ENCODE peak calls at places on chromosomes 2 and 18, in ten cellular contexts. T is tibial nerve; K is spleen; G is fibroblast of lung; I is CD8-positive, alpha-beta memory T cell; S is Karpas-422; B is HCT116; N is endodermal cell; M is hepatocyte; P is A549. Z is an unnamed sample. For H3K9me3, the result is how much of the 10 kb centered on the place peaks cover.

GRCh38 chr2:26325851-26326250 is 20.1 kb upstream of the SELENOI start:
- DNase-seq in T (no peak), K (no peak), G (peak), I (no peak), S (no peak), B (no peak), N (no peak), M (no peak), P (no peak), Z (no peak)

GRCh38 chr18:3051718-3052410 is 38.9 kb upstream of the LPIN2 start:
- DNase-seq in T (no peak), K (no peak), G (no peak), I (no peak), S (no peak), B (no peak), N (peak), M (peak), P (peak), Z (no peak)

GRCh38 chr18:74896390-74896991 is 298.8 kb downstream of the ZNF407 start:
- DNase-seq in T (no peak), K (no peak), G (no peak), I (peak), S (peak), B (peak), N (peak), M (peak), P (peak), Z (peak)

GRCh38 chr2:218839430-218839829 is 7.8 kb upstream of the PRKAG3 start:
- DNase-seq in T (no peak), K (no peak), G (peak), I (no peak), S (no peak), B (no peak), N (no peak), M (no peak), P (no peak), Z (no peak)

GRCh38 chr18:59127047-59127446 is 12.6 kb upstream of the SEC11C start:
- DNase-seq in T (no peak), K (no peak), G (no peak), I (no peak), S (no peak), B (no peak), N (peak), M (no peak), P (no peak), Z (no peak)

GRCh38 chr2:219362524-219363164 is 25.1 kb downstream of the DNPEP start:
- DNase-seq in T (no peak), K (no peak), G (peak), I (no peak), S (no peak), B (no peak), N (no peak), M (peak), P (peak), Z (no peak)

GRCh38 chr2:128777091-128778045 is 458.7 kb upstream of the HS6ST1 start:
- DNase-seq in T (no peak), K (peak), G (no peak), I (no peak), S (peak), B (no peak), N (no peak), M (no peak), P (no peak), Z (no peak)

GRCh38 chr18:54806526-54806925 is 21.8 kb upstream of the RAB27B start:
- DNase-seq in T (no peak), K (no peak), G (peak), I (no peak), S (no peak), B (no peak), N (no peak), M (no peak), P (no peak), Z (no peak)

GRCh38 chr18:63363951-63364350 is 3.1 kb downstream of the KDSR start:
- DNase-seq in T (no peak), K (no peak), G (no peak), I (peak), S (no peak), B (no peak), N (no peak), M (no peak), P (no peak), Z (peak)

GRCh38 chr18:77016133-77016839 is 116.3 kb downstream of the MBP start:
- DNase-seq in T (no peak), K (no peak), G (no peak), I (no peak), S (no peak), B (no peak), N (no peak), M (no peak), P (no peak), Z (no peak)

GRCh38 chr2:196219686-196220085 is 48.3 kb upstream of the STK17B start:
- DNase-seq in T (no peak), K (no peak), G (no peak), I (no peak), S (no peak), B (no peak), N (no peak), M (no peak), P (no peak), Z (no peak)

GRCh38 chr2:20183373-20183772 is 41.6 kb downstream of the SDC1 start:
- DNase-seq in T (no peak), K (no peak), G (no peak), I (no peak), S (no peak), B (no peak), N (no peak), M (no peak), P (no peak), Z (no peak)

GRCh38 chr2:164981217-164981990 is 26.1 kb upstream of the SLC38A11 start:
- DNase-seq in T (no peak), K (no peak), G (peak), I (no peak), S (no peak), B (no peak), N (no peak), M (no peak), P (peak), Z (no peak)

GRCh38 chr2:97701851-97702465 is 11.4 kb upstream of the ZAP70 start:
- DNase-seq in T (no peak), K (no peak), G (no peak), I (no peak), S (no peak), B (no peak), N (no peak), M (no peak), P (no peak), Z (no peak)

GRCh38 chr2:36403675-36404230 is 48.2 kb downstream of the CRIM1 start:
- DNase-seq in T (no peak), K (no peak), G (peak), I (no peak), S (no peak), B (peak), N (no peak), M (no peak), P (peak), Z (no peak)

GRCh38 chr2:174217883-174218282 is 30.4 kb downstream of the OLA1 start:
- DNase-seq in T (no peak), K (no peak), G (peak), I (no peak), S (no peak), B (no peak), N (no peak), M (peak), P (no peak), Z (no peak)

GRCh38 chr2:171056307-171056706 is 104.4 kb downstream of the TLK1 start:
- DNase-seq in T (no peak), K (no peak), G (peak), I (no peak), S (no peak), B (no peak), N (no peak), M (no peak), P (no peak), Z (no peak)

GRCh38 chr2:134736167-134736885 is 17.5 kb upstream of the TMEM163 start:
- DNase-seq in T (no peak), K (no peak), G (peak), I (no peak), S (peak), B (peak), N (peak), M (peak), P (no peak), Z (no peak)

GRCh38 chr18:77940566-77940965 is 690.9 kb downstream of the GALR1 start:
- DNase-seq in T (no peak), K (no peak), G (no peak), I (no peak), S (no peak), B (no peak), N (no peak), M (no peak), P (no peak), Z (no peak)

GRCh38 chr2:126910637-126911036 is 11.9 kb downstream of the TEX51 start:
- DNase-seq in T (no peak), K (no peak), G (no peak), I (no peak), S (no peak), B (no peak), N (no peak), M (no peak), P (no peak), Z (no peak)

GRCh38 chr2:31688282-31688681 is 107.5 kb upstream of the SRD5A2 start:
- DNase-seq in T (no peak), K (no peak), G (no peak), I (no peak), S (peak), B (peak), N (no peak), M (no peak), P (peak), Z (no peak)
- H3K9me3 ChIP-seq in T (under half), K (under half), G (under half), I (under half), S (under half), B (under half), N (half or more), M (under half), P (under half), Z (under half)

DNA sequence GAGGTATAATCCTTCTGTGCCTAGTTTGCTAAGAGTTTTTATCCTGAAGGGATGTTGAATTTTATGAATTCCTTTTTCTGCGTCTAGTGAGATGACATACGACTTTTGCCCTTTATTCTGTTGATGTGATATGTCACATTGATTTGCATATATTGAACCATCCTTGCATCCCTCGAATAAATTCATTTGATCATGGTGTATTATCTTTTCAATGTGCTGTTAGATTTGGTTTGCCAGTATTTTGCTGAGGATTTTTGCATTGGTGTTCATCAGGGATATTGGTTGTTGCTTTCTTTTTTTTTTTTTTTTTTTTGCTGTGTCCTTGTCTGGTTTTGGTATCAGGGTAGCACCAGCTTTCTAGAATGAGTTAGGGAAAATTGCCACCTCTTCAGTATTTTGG is 9.1 kb downstream of the GCC2 start:
- DNase-seq in T (no peak), K (no peak), G (no peak), I (no peak), S (no peak), B (no peak), N (no peak), M (no peak), P (no peak), Z (no peak)
- H3K9me3 ChIP-seq in T (under half), K (under half), G (under half), I (under half), S (under half), B (under half), N (under half), M (under half), P (under half), Z (under half)

DNA sequence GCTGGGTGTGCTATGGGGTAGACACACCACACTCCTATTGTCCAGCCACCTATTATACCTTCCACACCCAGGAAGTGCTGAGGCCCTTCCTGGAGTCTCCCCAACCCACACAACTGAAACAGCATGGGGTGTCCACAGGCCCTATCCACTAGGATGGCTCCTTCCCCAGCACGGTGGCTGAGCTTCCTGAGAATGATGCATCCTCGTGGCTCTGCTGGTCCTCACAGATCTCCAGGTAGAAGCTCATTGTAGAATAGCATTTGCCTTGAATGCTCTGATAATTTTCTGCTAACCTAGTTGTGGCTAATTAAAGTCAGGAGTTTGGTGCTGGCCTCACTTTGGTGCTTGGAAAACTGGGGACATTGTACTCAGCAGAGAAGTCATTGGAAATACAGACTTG is 182.6 kb downstream of the ANKRD30B start:
- DNase-seq in T (no peak), K (no peak), G (no peak), I (no peak), S (no peak), B (no peak), N (no peak), M (no peak), P (no peak), Z (no peak)
- H3K9me3 ChIP-seq in T (under half), K (under half), G (under half), I (under half), S (under half), B (under half), N (half or more), M (under half), P (under half), Z (under half)

DNA sequence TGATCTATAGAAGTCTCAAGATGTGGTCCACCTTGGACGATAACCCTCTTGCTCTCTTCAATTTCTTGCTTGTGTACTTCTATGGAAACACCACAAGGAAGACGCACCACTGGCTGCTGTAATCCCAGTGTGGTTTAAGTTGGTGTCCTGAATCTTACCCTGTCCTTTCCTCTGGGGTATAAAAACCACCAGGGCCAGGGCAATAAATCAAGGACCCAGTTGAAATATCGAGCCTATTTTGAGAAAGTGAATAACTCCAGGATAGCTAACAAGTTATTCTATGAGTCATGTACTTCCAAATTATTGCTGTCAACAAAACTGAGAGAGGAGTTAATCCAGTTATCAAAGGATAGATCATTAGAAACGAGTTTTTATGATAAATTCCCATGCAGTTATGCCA is 137.0 kb downstream of the RND3 start:
- DNase-seq in T (no peak), K (no peak), G (no peak), I (no peak), S (no peak), B (no peak), N (no peak), M (no peak), P (no peak), Z (no peak)
- H3K9me3 ChIP-seq in T (under half), K (under half), G (under half), I (under half), S (under half), B (under half), N (under half), M (under half), P (under half), Z (under half)

DNA sequence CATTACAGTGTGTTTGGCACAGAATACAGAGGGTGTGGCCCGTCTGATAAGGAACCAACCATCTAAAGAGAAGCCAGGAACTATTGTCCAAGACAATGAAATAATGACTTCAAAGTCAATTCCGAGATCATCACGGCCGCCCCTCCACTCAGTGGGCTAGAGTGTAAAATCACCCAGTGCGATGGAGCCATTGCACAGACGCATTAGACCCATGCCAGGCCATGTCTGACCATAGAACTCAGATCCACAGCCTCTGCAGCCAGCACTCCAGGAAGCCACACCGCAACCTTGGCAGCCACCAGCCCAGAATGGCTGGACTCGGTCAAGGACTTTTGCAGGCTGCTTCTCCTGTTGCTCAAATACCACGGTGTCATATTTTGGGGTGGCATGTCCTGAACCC is 835.7 kb downstream of the DCDC2C start:
- DNase-seq in T (no peak), K (no peak), G (no peak), I (no peak), S (no peak), B (no peak), N (no peak), M (no peak), P (no peak), Z (no peak)
- H3K9me3 ChIP-seq in T (under half), K (under half), G (under half), I (under half), S (under half), B (under half), N (under half), M (under half), P (under half), Z (under half)

GRCh38 chr18:14944838-14945237 is 196.9 kb downstream of the ANKRD30B start:
- DNase-seq in T (no peak), K (no peak), G (no peak), I (no peak), S (no peak), B (no peak), N (no peak), M (no peak), P (no peak), Z (no peak)
- H3K9me3 ChIP-seq in T (under half), K (under half), G (under half), I (under half), S (under half), B (under half), N (under half), M (under half), P (under half), Z (under half)

DNA sequence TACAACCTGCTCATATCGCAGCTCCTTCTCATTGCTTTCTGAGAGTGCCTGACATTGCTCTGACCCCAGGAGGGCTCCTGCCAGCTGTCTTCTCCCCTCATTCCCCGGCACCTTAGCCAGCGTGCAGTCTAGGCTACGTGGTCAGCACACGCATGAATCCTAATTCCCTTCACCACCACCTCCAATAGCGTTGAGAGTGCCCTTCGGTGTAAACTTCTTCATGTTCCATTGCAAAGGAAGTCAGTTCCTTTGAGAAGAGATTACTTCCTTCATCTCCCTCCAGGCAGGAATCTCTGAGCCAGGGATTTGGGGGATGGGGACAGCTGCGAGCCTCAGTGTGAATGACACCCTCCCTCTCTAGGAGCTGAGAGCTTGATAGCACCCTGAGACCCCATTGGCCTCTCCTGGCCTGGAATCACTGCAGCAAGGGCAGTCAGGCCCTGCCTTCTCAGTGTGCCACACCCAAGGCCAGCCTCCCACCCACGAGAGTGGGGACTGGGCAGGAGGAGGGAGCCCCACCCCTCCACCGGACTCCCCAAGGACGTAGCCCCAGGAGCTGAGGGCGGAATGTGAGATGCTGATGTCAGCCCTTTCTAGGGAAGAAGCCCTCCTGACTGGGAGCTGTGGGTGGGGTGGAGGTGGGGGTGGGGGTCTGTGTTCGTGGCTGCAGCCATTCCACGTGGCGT is 53.4 kb downstream of the SLC66A2 start:
- DNase-seq in T (no peak), K (peak), G (no peak), I (peak), S (no peak), B (no peak), N (no peak), M (no peak), P (no peak), Z (no peak)
- H3K9me3 ChIP-seq in T (under half), K (half or more), G (under half), I (under half), S (half or more), B (under half), N (half or more), M (under half), P (under half), Z (under half)